ENCODE peak calls at places on chromosomes 1 and 21, in seven cellular contexts. H, Z, C, A, M, P and F are unnamed samples.

GRCh38 chr1:231951399-231951798 is 324.8 kb downstream of the DISC1 start:
- DNase-seq in C (no peak), P (no peak), M (no peak), H (no peak), A (no peak), Z (no peak), F (no peak)

GRCh38 chr1:36605942-36606690 is 123.4 kb upstream of the CSF3R start:
- DNase-seq in A (no peak), H (no peak), Z (no peak), M (no peak), P (no peak), C (no peak), F (no peak)

GRCh38 chr21:41706263-41706639 is 60.6 kb downstream of the RIPK4 start:
- DNase-seq in P (no peak), Z (no peak), A (no peak), M (no peak), C (no peak), H (no peak), F (no peak)

GRCh38 chr1:31335007-31335406 is 37.9 kb downstream of the FABP3 start:
- DNase-seq in H (no peak), P (peak; percentile 45), A (no peak), C (peak; percentile 44), M (no peak), Z (peak; percentile 23), F (peak; percentile 42)

GRCh38 chr1:116376734-116377096 is 3.7 kb downstream of the ATP1A1 start:
- DNase-seq in P (no peak), A (no peak), M (no peak), Z (no peak), C (no peak), H (no peak), F (no peak)

GRCh38 chr1:78053498-78053897 is 7.7 kb downstream of the GIPC2 start:
- DNase-seq in P (no peak), Z (no peak), M (no peak), A (no peak), C (no peak), H (no peak), F (no peak)

GRCh38 chr1:223515416-223515815 is 122.2 kb downstream of the CCDC185 start:
- DNase-seq in M (no peak), A (no peak), Z (no peak), P (no peak), H (no peak), C (no peak), F (no peak)

GRCh38 chr1:8422439-8423133 is 104.7 kb downstream of the SLC45A1 start:
- DNase-seq in Z (no peak), M (no peak), A (no peak), P (no peak), C (peak; percentile 40), H (peak; percentile 69), F (no peak)

GRCh38 chr1:33111965-33112364 is 31.0 kb downstream of the AZIN2 start:
- DNase-seq in Z (no peak), M (no peak), P (no peak), C (no peak), H (no peak), A (no peak), F (no peak)

GRCh38 chr21:38290809-38291208 is 34.0 kb downstream of the KCNJ15 start:
- DNase-seq in H (no peak), C (no peak), A (no peak), P (no peak), M (no peak), Z (no peak), F (no peak)

GRCh38 chr1:91054780-91055481 is 33.1 kb upstream of the ZNF644 start:
- DNase-seq in A (no peak), C (no peak), H (no peak), M (no peak), Z (no peak), P (peak; percentile 68), F (no peak)

GRCh38 chr1:108865316-108865910 is 8.5 kb upstream of the AKNAD1 start:
- DNase-seq in M (no peak), Z (no peak), A (no peak), C (peak; percentile 46), P (no peak), H (no peak), F (no peak)

GRCh38 chr1:112991721-112992120 is 35.7 kb upstream of the SLC16A1 start:
- DNase-seq in C (no peak), M (no peak), H (no peak), P (no peak), Z (no peak), A (no peak), F (no peak)

GRCh38 chr1:163928080-163928479 is 606.3 kb downstream of the NUF2 start:
- DNase-seq in A (no peak), M (no peak), C (no peak), P (no peak), Z (no peak), H (no peak), F (no peak)

GRCh38 chr21:36450511-36450910 is 29.4 kb downstream of the CLDN14 start:
- DNase-seq in P (no peak), C (no peak), Z (no peak), A (no peak), H (no peak), M (no peak), F (no peak)

GRCh38 chr1:36183309-36183856 is 27.4 kb downstream of the MAP7D1 start:
- DNase-seq in M (no peak), Z (no peak), P (no peak), H (peak; percentile 82), A (no peak), C (no peak), F (no peak)

GRCh38 chr1:85461216-85461945 is 3.6 kb downstream of the DDAH1 start:
- DNase-seq in Z (no peak), P (no peak), C (no peak), A (no peak), M (no peak), H (no peak), F (no peak)

GRCh38 chr1:201791775-201792166 is 37.2 kb upstream of the IPO9 start:
- DNase-seq in H (peak; percentile 73), M (peak; percentile 68), C (peak; percentile 14), Z (no peak), A (no peak), P (no peak), F (no peak)

GRCh38 chr1:60911980-60912692 is 170.2 kb upstream of the NFIA start:
- DNase-seq in C (no peak), H (no peak), M (no peak), P (no peak), A (no peak), Z (no peak), F (no peak)

GRCh38 chr21:38277501-38278111 is 20.8 kb downstream of the KCNJ15 start:
- DNase-seq in C (peak; percentile 72), H (no peak), Z (no peak), M (no peak), P (no peak), A (no peak), F (no peak)

GRCh38 chr1:167612583-167612982 is 17.4 kb upstream of the RCSD1 start:
- DNase-seq in P (no peak), Z (no peak), H (no peak), M (no peak), A (no peak), C (no peak), F (no peak)

GRCh38 chr1:108595510-108595909 is 35.6 kb downstream of the EEIG2 start:
- DNase-seq in P (no peak), Z (no peak), H (no peak), A (no peak), C (peak; percentile 62), M (no peak), F (no peak)

GRCh38 chr1:222794656-222795474 is 20.0 kb upstream of the DISP1 start:
- DNase-seq in P (no peak), A (no peak), C (no peak), M (no peak), H (no peak), Z (no peak), F (no peak)

GRCh38 chr21:46172863-46173528 is 11.3 kb downstream of the SPATC1L start:
- DNase-seq in A (no peak), Z (no peak), C (peak; percentile 1), M (no peak), H (peak; percentile 53), P (no peak), F (no peak)

GRCh38 chr1:168180148-168180524 is 1.4 kb downstream of the TIPRL start:
- DNase-seq in H (no peak), Z (no peak), C (no peak), A (no peak), P (no peak), M (no peak), F (no peak)

GRCh38 chr1:152515454-152515823 is 1.2 kb downstream of the CRCT1 start:
- DNase-seq in A (no peak), P (no peak), Z (no peak), H (no peak), M (no peak), C (no peak), F (peak; percentile 50)

GRCh38 chr21:38965241-38965640 is 159.5 kb downstream of the ETS2 start:
- DNase-seq in C (no peak), M (no peak), Z (no peak), H (no peak), A (no peak), P (no peak), F (no peak)

GRCh38 chr21:26365849-26366248 is 195.3 kb upstream of the APP start:
- DNase-seq in M (no peak), Z (no peak), C (no peak), H (no peak), P (no peak), A (no peak), F (no peak)

GRCh38 chr1:34684246-34684645 is 70.6 kb upstream of the GJB5 start:
- DNase-seq in A (no peak), C (peak; percentile 67), P (no peak), Z (no peak), M (no peak), H (no peak), F (no peak)

GRCh38 chr21:42474043-42474831 is 21.8 kb downstream of the RSPH1 start:
- DNase-seq in M (no peak), H (peak; percentile 51), C (peak; percentile 92), A (no peak), P (no peak), Z (peak; percentile 55), F (no peak)

GRCh38 chr1:211616231-211617031 is 37.5 kb upstream of the SLC30A1 start:
- DNase-seq in A (no peak), M (peak; percentile 38), C (no peak), H (peak; percentile 89), P (no peak), Z (no peak), F (no peak)

GRCh38 chr1:11550664-11551283 is 71.8 kb downstream of the DISP3 start:
- DNase-seq in M (no peak), P (no peak), H (no peak), Z (peak; percentile 64), A (no peak), C (peak; percentile 92), F (peak; percentile 86)

GRCh38 chr1:24702511-24703293 is 42.5 kb upstream of the CLIC4 start:
- DNase-seq in M (no peak), A (no peak), P (no peak), Z (no peak), H (no peak), C (peak; percentile 53), F (no peak)

GRCh38 chr1:220926146-220926545 is 46.9 kb downstream of the HLX start:
- DNase-seq in A (no peak), P (no peak), C (no peak), Z (no peak), H (no peak), M (no peak), F (no peak)

GRCh38 chr21:32360401-32360981 is 32.3 kb downstream of the URB1 start:
- DNase-seq in H (no peak), M (no peak), A (no peak), C (no peak), P (no peak), Z (no peak), F (no peak)

GRCh38 chr1:111471012-111471411 is 2.8 kb upstream of the C1orf162 start:
- DNase-seq in M (no peak), C (no peak), Z (no peak), H (peak; percentile 79), P (peak; percentile 54), A (peak; percentile 84), F (no peak)